ENCODE peak calls at places on chromosomes 16 and 17, in six cellular contexts. R, X, F, W, J and V are unnamed samples.

GRCh38 chr17:4858880-4859260 is 25.7 kb downstream of the MINK1 start:
- DNase-seq in R (no peak), X (no peak), F (peak), W (peak), J (peak), V (no peak)

GRCh38 chr16:56950881-56951771 is 10.6 kb upstream of the CETP start:
- DNase-seq in R (peak), X (peak), F (peak), W (peak), J (peak), V (peak)

GRCh38 chr16:68901910-68902309 is 58.6 kb downstream of the TANGO6 start:
- DNase-seq in R (no peak), X (no peak), F (no peak), W (peak), J (peak), V (no peak)

GRCh38 chr16:2278272-2278608 is 10.3 kb upstream of the RNPS1 start:
- DNase-seq in R (no peak), X (no peak), F (no peak), W (no peak), J (no peak), V (no peak)

GRCh38 chr17:79955961-79956735 is 79.5 kb downstream of the TBC1D16 start:
- DNase-seq in R (no peak), X (no peak), F (no peak), W (no peak), J (no peak), V (no peak)

GRCh38 chr17:32566303-32566702 is 79.5 kb downstream of the CDK5R1 start:
- DNase-seq in R (no peak), X (no peak), F (no peak), W (no peak), J (no peak), V (no peak)

GRCh38 chr16:85371948-85372347 is 241.2 kb upstream of the GSE1 start:
- DNase-seq in R (no peak), X (no peak), F (no peak), W (no peak), J (no peak), V (no peak)

GRCh38 chr17:47205419-47205963 is 3.7 kb upstream of the MYL4 start:
- DNase-seq in R (peak), X (no peak), F (peak), W (no peak), J (no peak), V (peak)

GRCh38 chr16:20901441-20902112 is 1.0 kb downstream of the LYRM1 start:
- DNase-seq in R (no peak), X (peak), F (peak), W (peak), J (peak), V (peak)

GRCh38 chr16:19912445-19913305 is 28.0 kb upstream of the GPRC5B start:
- DNase-seq in R (no peak), X (no peak), F (no peak), W (no peak), J (peak), V (no peak)

GRCh38 chr17:12122091-12122490 is 101.4 kb downstream of the MAP2K4 start:
- DNase-seq in R (no peak), X (no peak), F (no peak), W (no peak), J (no peak), V (no peak)

GRCh38 chr17:31061678-31062077 is 33.1 kb upstream of the NF1 start:
- DNase-seq in R (no peak), X (no peak), F (no peak), W (no peak), J (no peak), V (no peak)

GRCh38 chr16:56303066-56303705 is 111.9 kb downstream of the GNAO1 start:
- DNase-seq in R (no peak), X (no peak), F (no peak), W (no peak), J (no peak), V (no peak)

GRCh38 chr16:1474047-1474446 is 781 bp downstream of the CLCN7 start:
- DNase-seq in R (no peak), X (no peak), F (no peak), W (no peak), J (no peak), V (no peak)

GRCh38 chr17:15169676-15170075 is 95.5 kb downstream of the PMP22 start:
- DNase-seq in R (no peak), X (no peak), F (no peak), W (no peak), J (no peak), V (peak)

GRCh38 chr17:3828151-3828851 is 17.7 kb downstream of the NCBP3 start:
- DNase-seq in R (no peak), X (no peak), F (no peak), W (no peak), J (no peak), V (no peak)

GRCh38 chr17:19346351-19347255 is 15.9 kb downstream of the B9D1 start:
- DNase-seq in R (no peak), X (no peak), F (no peak), W (peak), J (peak), V (peak)

GRCh38 chr16:9645911-9646310 is 536.3 kb downstream of the GRIN2A start:
- DNase-seq in R (no peak), X (no peak), F (no peak), W (no peak), J (no peak), V (no peak)

GRCh38 chr17:27879987-27880608 is 13.1 kb downstream of the LYRM9 start:
- DNase-seq in R (peak), X (peak), F (peak), W (peak), J (peak), V (peak)

GRCh38 chr16:65945485-65945884 is 421.0 kb upstream of the CDH5 start:
- DNase-seq in R (no peak), X (no peak), F (no peak), W (no peak), J (no peak), V (no peak)

GRCh38 chr16:66273036-66273435 is 93.5 kb upstream of the CDH5 start:
- DNase-seq in R (no peak), X (no peak), F (no peak), W (no peak), J (no peak), V (no peak)

GRCh38 chr16:11681526-11681925 is 13.3 kb downstream of the SNN start:
- DNase-seq in R (no peak), X (no peak), F (no peak), W (no peak), J (no peak), V (no peak)

GRCh38 chr17:74351552-74352210 is 10.0 kb downstream of the BTBD17 start:
- DNase-seq in R (no peak), X (no peak), F (no peak), W (no peak), J (peak), V (no peak)

GRCh38 chr16:5509794-5510193 is 412.2 kb upstream of the EEF2KMT start:
- DNase-seq in R (no peak), X (no peak), F (no peak), W (no peak), J (no peak), V (no peak)

GRCh38 chr17:72189781-72190593 is 69.2 kb downstream of the SOX9 start:
- DNase-seq in R (no peak), X (no peak), F (peak), W (no peak), J (no peak), V (no peak)

GRCh38 chr17:38450699-38451029 is 22.4 kb downstream of the ARHGAP23 start:
- DNase-seq in R (no peak), X (no peak), F (no peak), W (no peak), J (no peak), V (no peak)

GRCh38 chr16:55291847-55292246 is 32.2 kb upstream of the IRX6 start:
- DNase-seq in R (no peak), X (no peak), F (no peak), W (no peak), J (no peak), V (no peak)

GRCh38 chr17:81429813-81430510 is 34.7 kb downstream of the BAHCC1 start:
- DNase-seq in R (no peak), X (no peak), F (no peak), W (peak), J (peak), V (no peak)

GRCh38 chr16:82796047-82796446 is 169.3 kb downstream of the CDH13 start:
- DNase-seq in R (no peak), X (no peak), F (no peak), W (no peak), J (no peak), V (no peak)

GRCh38 chr16:29809850-29810698 is 1.9 kb upstream of the PRRT2 start:
- DNase-seq in R (peak), X (no peak), F (no peak), W (no peak), J (peak), V (no peak)

GRCh38 chr16:19077879-19078278 is 10.5 kb downstream of the COQ7 start:
- DNase-seq in R (no peak), X (no peak), F (no peak), W (no peak), J (no peak), V (no peak)

GRCh38 chr17:78974635-78975591 is 4.8 kb downstream of the LGALS3BP start:
- DNase-seq in R (no peak), X (no peak), F (peak), W (peak), J (peak), V (no peak)

GRCh38 chr16:64181526-64181925 is 940.3 kb downstream of the CDH11 start:
- DNase-seq in R (no peak), X (no peak), F (no peak), W (no peak), J (no peak), V (no peak)

GRCh38 chr17:68155692-68156091 is 92.2 kb upstream of the AMZ2 start:
- DNase-seq in R (no peak), X (no peak), F (no peak), W (no peak), J (no peak), V (no peak)

GRCh38 chr16:69328854-69329316 is 1.5 kb downstream of the PDF start:
- DNase-seq in R (no peak), X (no peak), F (no peak), W (peak), J (peak), V (peak)